ENCODE peak calls at places on chromosomes 12 and 14, in eight cellular contexts. M is nucleus accumbens; W is activated CD4-positive, CD25-positive, alpha-beta regulatory T cell treated with anti-CD3 and anti-CD28 coated beads, Interleukin-2, amount 50 U/mL, for 72 hours; K is BE2C; Z is omental fat pad; S is heart right ventricle; L is ACHN; J is NT2/D1. N is an unnamed sample.

GRCh38 chr12:86914716-86915115 is 658.5 kb upstream of the MGAT4C start:
- DNase-seq in M (no peak), W (no peak), K (peak), Z (no peak), S (no peak), L (peak), J (peak), N (no peak)

GRCh38 chr14:29243355-29243754 is 476.8 kb downstream of the FOXG1 start:
- DNase-seq in M (no peak), W (no peak), K (no peak), Z (no peak), S (no peak), L (peak), J (no peak), N (no peak)

GRCh38 chr14:78048120-78048519 is 122.1 kb upstream of the NRXN3 start:
- DNase-seq in M (no peak), W (no peak), K (no peak), Z (no peak), S (no peak), L (no peak), J (no peak), N (no peak)

GRCh38 chr12:31508436-31509150 is 82.3 kb downstream of the DENND5B start:
- DNase-seq in M (no peak), W (no peak), K (no peak), Z (no peak), S (no peak), L (no peak), J (no peak), N (no peak)

GRCh38 chr12:64610660-64611429 is 550 bp downstream of the RASSF3 start:
- DNase-seq in M (no peak), W (peak), K (peak), Z (peak), S (peak), L (peak), J (no peak), N (peak)

GRCh38 chr14:54809767-54810166 is 92.9 kb downstream of the GCH1 start:
- DNase-seq in M (no peak), W (no peak), K (no peak), Z (no peak), S (no peak), L (no peak), J (no peak), N (no peak)

GRCh38 chr12:46990211-46990610 is 89.2 kb upstream of the PCED1B start:
- DNase-seq in M (no peak), W (no peak), K (no peak), Z (no peak), S (no peak), L (no peak), J (no peak), N (no peak)

GRCh38 chr12:66107451-66107915 is 23.1 kb downstream of the LLPH start:
- DNase-seq in M (peak), W (peak), K (peak), Z (peak), S (no peak), L (peak), J (peak), N (peak)

GRCh38 chr12:123102381-123102780 is 48.5 kb downstream of the PITPNM2 start:
- DNase-seq in M (no peak), W (no peak), K (no peak), Z (no peak), S (no peak), L (no peak), J (no peak), N (no peak)

GRCh38 chr12:38424436-38424835 is 107.9 kb downstream of the ALG10B start:
- DNase-seq in M (no peak), W (no peak), K (no peak), Z (no peak), S (no peak), L (no peak), J (no peak), N (no peak)

GRCh38 chr14:31880935-31881334 is 196.2 kb upstream of the ARHGAP5 start:
- DNase-seq in M (no peak), W (no peak), K (no peak), Z (no peak), S (no peak), L (peak), J (no peak), N (no peak)

GRCh38 chr14:102953100-102953499 is 30.6 kb downstream of the AMN start:
- DNase-seq in M (no peak), W (no peak), K (no peak), Z (no peak), S (no peak), L (no peak), J (no peak), N (no peak)

GRCh38 chr14:27559848-27560247 is 962.0 kb upstream of the NOVA1 start:
- DNase-seq in M (no peak), W (no peak), K (no peak), Z (no peak), S (no peak), L (no peak), J (no peak), N (no peak)

GRCh38 chr12:105201389-105201788 is 34.6 kb downstream of the APPL2 start:
- DNase-seq in M (no peak), W (no peak), K (no peak), Z (no peak), S (no peak), L (no peak), J (no peak), N (no peak)

GRCh38 chr12:34398706-34399630 is 376.7 kb downstream of the ALG10 start:
- DNase-seq in M (no peak), W (peak), K (peak), Z (peak), S (peak), L (no peak), J (no peak), N (peak)

GRCh38 chr14:52885230-52885629 is 65.6 kb downstream of the FERMT2 start:
- DNase-seq in M (no peak), W (no peak), K (no peak), Z (no peak), S (no peak), L (no peak), J (no peak), N (no peak)

GRCh38 chr14:61406198-61406597 is 84.8 kb downstream of the PRKCH start:
- DNase-seq in M (no peak), W (no peak), K (no peak), Z (no peak), S (no peak), L (no peak), J (no peak), N (no peak)

GRCh38 chr14:31510222-31510621 is 22.4 kb upstream of the GPR33 start:
- DNase-seq in M (no peak), W (no peak), K (no peak), Z (no peak), S (no peak), L (peak), J (no peak), N (peak)

GRCh38 chr14:106129274-106129673 is 602.9 kb downstream of the TMEM121 start:
- DNase-seq in M (no peak), W (no peak), K (no peak), Z (no peak), S (no peak), L (no peak), J (no peak), N (no peak)

GRCh38 chr12:131783915-131784541 is 44.2 kb upstream of the MMP17 start:
- DNase-seq in M (no peak), W (no peak), K (no peak), Z (no peak), S (no peak), L (peak), J (peak), N (peak)

GRCh38 chr14:59591641-59592040 is 15.0 kb upstream of the CCDC175 start:
- DNase-seq in M (no peak), W (no peak), K (no peak), Z (no peak), S (no peak), L (no peak), J (no peak), N (no peak)

GRCh38 chr14:33291529-33292104 is 352.9 kb downstream of the NPAS3 start:
- DNase-seq in M (no peak), W (no peak), K (no peak), Z (no peak), S (no peak), L (no peak), J (no peak), N (no peak)

GRCh38 chr12:14272954-14273910 is 92.2 kb upstream of the ATF7IP start:
- DNase-seq in M (no peak), W (no peak), K (no peak), Z (no peak), S (no peak), L (no peak), J (no peak), N (no peak)

GRCh38 chr12:1812650-1813302 is 7.6 kb upstream of the LRTM2 start:
- DNase-seq in M (no peak), W (no peak), K (no peak), Z (no peak), S (no peak), L (peak), J (no peak), N (no peak)

GRCh38 chr12:41034686-41035085 is 153.4 kb upstream of the PDZRN4 start:
- DNase-seq in M (no peak), W (no peak), K (no peak), Z (no peak), S (no peak), L (no peak), J (no peak), N (no peak)

GRCh38 chr12:18794000-18794399 is 56.1 kb downstream of the CAPZA3 start:
- DNase-seq in M (no peak), W (no peak), K (no peak), Z (no peak), S (no peak), L (no peak), J (no peak), N (no peak)

GRCh38 chr12:12998248-12998647 is 1.8 kb downstream of the HEBP1 start:
- DNase-seq in M (no peak), W (no peak), K (no peak), Z (no peak), S (no peak), L (no peak), J (no peak), N (no peak)

GRCh38 chr12:4271433-4272013 is 2.0 kb upstream of the CCND2 start:
- DNase-seq in M (no peak), W (no peak), K (no peak), Z (no peak), S (no peak), L (no peak), J (no peak), N (peak)

GRCh38 chr14:70359076-70359424 is 433 bp downstream of the COX16 start:
- DNase-seq in M (no peak), W (no peak), K (no peak), Z (no peak), S (no peak), L (no peak), J (no peak), N (peak)

GRCh38 chr12:71299541-71300376 is 139.8 kb upstream of the LGR5 start:
- DNase-seq in M (no peak), W (no peak), K (peak), Z (no peak), S (no peak), L (peak), J (no peak), N (no peak)

GRCh38 chr12:130945793-130946492 is 7.8 kb upstream of the ADGRD1 start:
- DNase-seq in M (no peak), W (no peak), K (no peak), Z (no peak), S (no peak), L (no peak), J (no peak), N (no peak)

GRCh38 chr12:44248436-44248835 is 412.6 kb downstream of the TMEM117 start:
- DNase-seq in M (no peak), W (no peak), K (no peak), Z (no peak), S (no peak), L (no peak), J (no peak), N (no peak)

GRCh38 chr12:78249578-78249977 is 418.9 kb downstream of the NAV3 start:
- DNase-seq in M (no peak), W (no peak), K (no peak), Z (no peak), S (no peak), L (no peak), J (no peak), N (no peak)

GRCh38 chr12:109737631-109738030 is 24.0 kb downstream of the FAM222A start:
- DNase-seq in M (no peak), W (no peak), K (peak), Z (no peak), S (no peak), L (no peak), J (no peak), N (no peak)

GRCh38 chr12:119659289-119659897 is 8.5 kb upstream of the PRKAB1 start:
- DNase-seq in M (no peak), W (no peak), K (peak), Z (no peak), S (no peak), L (peak), J (no peak), N (peak)

GRCh38 chr14:56087824-56088571 is 30.2 kb upstream of the PELI2 start:
- DNase-seq in M (no peak), W (no peak), K (no peak), Z (no peak), S (no peak), L (no peak), J (no peak), N (no peak)

GRCh38 chr12:92524489-92524888 is 178.3 kb upstream of the PLEKHG7 start:
- DNase-seq in M (no peak), W (no peak), K (no peak), Z (no peak), S (no peak), L (no peak), J (no peak), N (no peak)

N was measured in GM10248.